ENCODE peak calls at places on chromosome X, in seven cellular contexts. U, N, G, D, J, P and Z are unnamed samples.
A peak's percentile ranks its signal among the peaks of the same experiment; 100 is the strongest.

GRCh38 chrX:107454302-107454701 is 4.8 kb downstream of the FRMPD3 start:
- DNase-seq in U (no peak), N (no peak), G (no peak), D (no peak), J (no peak), P (no peak), Z (no peak)

GRCh38 chrX:153972368-153973126 is at the start of gene TMEM187:
- DNase-seq in U (peak; percentile 84), N (peak; percentile 61), G (peak; percentile 89), D (peak; percentile 91), J (peak; percentile 93), P (peak; percentile 94), Z (peak; percentile 96)

GRCh38 chrX:119359618-119360382 is 39.3 kb upstream of the SLC25A43 start:
- DNase-seq in U (no peak), N (no peak), G (no peak), D (no peak), J (no peak), P (no peak), Z (no peak)

GRCh38 chrX:53082773-53083616 is 828 bp downstream of the TSPYL2 start:
- DNase-seq in U (no peak), N (no peak), G (no peak), D (no peak), J (no peak), P (no peak), Z (no peak)

GRCh38 chrX:91414710-91415109 is 19.9 kb upstream of the PABPC5 start:
- DNase-seq in U (no peak), N (no peak), G (no peak), D (no peak), J (peak; percentile 39), P (no peak), Z (no peak)

GRCh38 chrX:124028177-124028576 is 66.7 kb downstream of the STAG2 start:
- DNase-seq in U (no peak), N (no peak), G (no peak), D (no peak), J (no peak), P (no peak), Z (no peak)

GRCh38 chrX:49233887-49234555 is 881 bp upstream of the CACNA1F start:
- DNase-seq in U (no peak), N (no peak), G (no peak), D (no peak), J (no peak), P (no peak), Z (no peak)

GRCh38 chrX:41982966-41983365 is 59.6 kb upstream of the CASK start:
- DNase-seq in U (no peak), N (no peak), G (no peak), D (no peak), J (no peak), P (peak; percentile 1), Z (no peak)

GRCh38 chrX:150155396-150156048 is 207.6 kb upstream of the MAMLD1 start:
- DNase-seq in U (no peak), N (no peak), G (peak; percentile 30), D (no peak), J (no peak), P (no peak), Z (no peak)

GRCh38 chrX:22534643-22535042 is 261.9 kb downstream of the CBLL2 start:
- DNase-seq in U (no peak), N (no peak), G (no peak), D (no peak), J (no peak), P (no peak), Z (no peak)

GRCh38 chrX:31168596-31168995 is 96.8 kb upstream of the FTHL17 start:
- DNase-seq in U (no peak), N (no peak), G (no peak), D (no peak), J (no peak), P (peak; percentile 57), Z (peak; percentile 69)

GRCh38 chrX:131812847-131813825 is 210.0 kb upstream of the STK26 start:
- DNase-seq in U (peak; percentile 73), N (peak; percentile 24), G (peak; percentile 82), D (no peak), J (no peak), P (no peak), Z (peak; percentile 78)

GRCh38 chrX:141619336-141619735 is 29.8 kb downstream of the SPANXA2 start:
- DNase-seq in U (no peak), N (no peak), G (no peak), D (no peak), J (no peak), P (no peak), Z (no peak)

GRCh38 chrX:73266766-73267165 is 52.1 kb upstream of the NAP1L2 start:
- DNase-seq in U (no peak), N (no peak), G (no peak), D (no peak), J (no peak), P (no peak), Z (no peak)

GRCh38 chrX:149910178-149910695 is 19.1 kb upstream of the HSFX4 start:
- DNase-seq in U (no peak), N (no peak), G (no peak), D (no peak), J (no peak), P (no peak), Z (no peak)

GRCh38 chrX:68877606-68878005 is 48.8 kb downstream of the EFNB1 start:
- DNase-seq in U (no peak), N (no peak), G (no peak), D (no peak), J (no peak), P (no peak), Z (no peak)

GRCh38 chrX:150873616-150874015 is 24.9 kb downstream of the CD99L2 start:
- DNase-seq in U (no peak), N (no peak), G (no peak), D (no peak), J (no peak), P (no peak), Z (no peak)

GRCh38 chrX:2689773-2690666 is 1.1 kb upstream of the CD99 start:
- DNase-seq in U (no peak), N (no peak), G (no peak), D (no peak), J (peak; percentile 30), P (no peak), Z (no peak)
- TF ChIP-seq CTCF in U (no peak), N (no peak), G (no peak), D (no peak), J (no peak), P (no peak), Z (no peak)

GRCh38 chrX:1524874-1525582 is 12.0 kb downstream of the P2RY8 start:
- DNase-seq in U (no peak), N (no peak), G (no peak), D (peak; percentile 9), J (no peak), P (no peak), Z (no peak)
- H3K36me3 ChIP-seq in U (no peaks in the 10 kb centered on the region), N (no peaks in the 10 kb centered on the region), G (no peaks in the 10 kb centered on the region), D (no peaks in the 10 kb centered on the region), J (no peaks in the 10 kb centered on the region), P (peaks cover 82% of the 10 kb centered on the region), Z (peaks cover 10% of the 10 kb centered on the region)

DNA sequence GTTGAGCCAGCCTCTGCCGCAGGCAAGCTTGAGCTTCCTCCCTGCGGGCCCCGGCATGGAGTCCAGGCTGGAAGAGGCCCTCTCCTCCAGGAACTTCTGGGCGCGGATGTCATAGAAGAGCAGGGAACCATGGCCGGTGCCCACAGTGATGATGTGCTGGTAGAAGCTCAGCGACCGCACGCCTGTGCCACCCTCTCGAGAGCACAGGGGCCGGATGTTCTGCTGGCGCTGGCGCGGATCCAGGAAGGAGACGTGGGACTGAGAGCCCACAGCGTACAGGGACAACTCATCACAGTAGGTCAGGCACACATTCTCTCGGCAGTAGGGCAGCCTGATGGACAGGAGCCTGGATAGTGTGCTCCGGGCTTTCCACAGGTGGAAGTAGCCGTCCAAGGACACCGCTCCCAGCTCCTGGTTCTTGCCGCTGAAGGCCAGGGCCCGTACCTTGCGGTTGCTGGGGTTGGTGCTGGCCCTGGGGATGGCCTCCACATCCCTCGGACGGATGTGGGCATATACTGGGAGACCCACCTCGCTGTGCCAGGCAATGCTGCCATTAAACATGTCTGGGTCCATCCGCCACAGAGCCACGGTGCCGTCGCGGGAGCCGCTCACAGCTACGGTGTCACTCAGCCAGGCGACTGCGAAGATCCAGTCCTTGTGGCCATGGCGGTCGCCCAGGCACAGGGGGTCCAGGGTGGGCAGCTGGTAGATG is 1.2 kb downstream of the DCAF12L2 start:
- DNase-seq in U (no peak), N (no peak), G (no peak), D (no peak), J (no peak), P (no peak), Z (no peak)
- H3K4me3 ChIP-seq in U (no peak overlapping the region), N (no peak overlapping the region), G (no peak overlapping the region), D (no peak overlapping the region), J (no peak overlapping the region), P (no peak overlapping the region), Z (no peak overlapping the region)

DNA sequence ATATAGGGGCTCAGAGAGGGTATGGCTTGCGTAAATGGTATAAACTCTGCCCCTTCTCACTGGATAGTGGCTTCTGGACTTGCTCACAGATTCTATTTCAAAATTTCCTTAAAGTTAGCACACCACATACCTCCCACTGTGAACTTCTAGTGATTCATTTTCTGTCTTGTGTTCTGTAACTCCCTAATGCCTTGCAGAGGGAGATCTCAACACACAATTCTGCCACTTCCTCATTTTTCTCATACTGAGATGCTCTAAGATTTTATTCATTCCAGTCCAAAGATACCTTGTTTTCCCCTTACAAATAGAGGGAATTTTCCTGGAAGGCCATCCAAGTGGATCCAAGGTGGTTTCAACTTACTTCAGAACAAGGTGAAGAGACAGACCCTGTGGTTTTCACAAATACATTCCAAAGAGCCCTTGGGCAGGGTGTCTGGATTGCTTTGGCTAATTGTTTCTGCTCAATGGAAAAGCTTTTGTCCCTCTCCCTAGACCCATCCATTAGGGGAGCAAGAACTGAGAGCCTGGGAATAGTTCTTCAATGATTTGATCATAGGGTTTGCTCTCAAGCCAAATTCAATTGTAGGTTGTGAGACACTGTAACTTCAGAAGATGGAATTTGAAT is 52.1 kb upstream of the CAPN6 start:
- DNase-seq in U (no peak), N (no peak), G (no peak), D (no peak), J (peak; percentile 32), P (no peak), Z (no peak)
- TF ChIP-seq CTCF in U (no peak), N (no peak), G (no peak), D (no peak), J (no peak), P (no peak), Z (no peak)